ENCODE peak calls at places on chromosome 10, in four cellular contexts. One of them, this sample, is unnamed.

GRCh38 chr10:132360766-132361447 is 28.9 kb downstream of the LRRC27 start:
- DNase-seq in IMR-90: no peak
- DNase-seq in H1: peak
- DNase-seq in A549: peak
- DNase-seq in this sample: no peak

GRCh38 chr10:23373156-23373555 is 28.6 kb upstream of the C10orf67 start:
- DNase-seq in IMR-90: no peak
- DNase-seq in H1: no peak
- DNase-seq in A549: no peak
- DNase-seq in this sample: no peak

GRCh38 chr10:18545626-18546025 is 105.8 kb downstream of the NSUN6 start:
- DNase-seq in A549: no peak
- DNase-seq in IMR-90: peak
- DNase-seq in H1: no peak
- DNase-seq in this sample: no peak

GRCh38 chr10:124681626-124682552 is 62.3 kb downstream of the FAM53B start:
- DNase-seq in A549: no peak
- DNase-seq in IMR-90: no peak
- DNase-seq in H1: no peak
- DNase-seq in this sample: no peak

GRCh38 chr10:100745882-100746412 is 565 bp downstream of the PAX2 start:
- DNase-seq in H1: peak
- DNase-seq in A549: no peak
- DNase-seq in IMR-90: no peak
- DNase-seq in this sample: no peak

GRCh38 chr10:14483417-14483816 is 152.7 kb upstream of the FRMD4A start:
- DNase-seq in A549: no peak
- DNase-seq in IMR-90: no peak
- DNase-seq in H1: no peak
- DNase-seq in this sample: peak

GRCh38 chr10:44924261-44925040 is 13.3 kb downstream of the TMEM72 start:
- DNase-seq in A549: no peak
- DNase-seq in IMR-90: no peak
- DNase-seq in H1: no peak
- DNase-seq in this sample: peak

GRCh38 chr10:122078965-122079401 is 90.0 kb downstream of the TACC2 start:
- DNase-seq in H1: no peak
- DNase-seq in IMR-90: no peak
- DNase-seq in A549: no peak
- DNase-seq in this sample: no peak

GRCh38 chr10:51459476-51459875 is 239.9 kb downstream of the CSTF2T start:
- DNase-seq in IMR-90: no peak
- DNase-seq in A549: no peak
- DNase-seq in H1: no peak
- DNase-seq in this sample: no peak

GRCh38 chr10:60172363-60172990 is 217.2 kb downstream of the ANK3 start:
- DNase-seq in A549: no peak
- DNase-seq in IMR-90: no peak
- DNase-seq in H1: no peak
- DNase-seq in this sample: no peak

GRCh38 chr10:103659674-103660363 is 166.3 kb downstream of the NEURL1 start:
- DNase-seq in H1: no peak
- DNase-seq in IMR-90: peak
- DNase-seq in A549: no peak
- DNase-seq in this sample: no peak

GRCh38 chr10:98528166-98528784 is 81.5 kb upstream of the HPS1 start:
- DNase-seq in A549: no peak
- DNase-seq in IMR-90: peak
- DNase-seq in H1: no peak
- DNase-seq in this sample: no peak

GRCh38 chr10:109912335-109913282 is 10.7 kb downstream of the XPNPEP1 start:
- DNase-seq in A549: no peak
- DNase-seq in H1: no peak
- DNase-seq in IMR-90: peak
- DNase-seq in this sample: no peak

GRCh38 chr10:44752451-44753441 is 158.4 kb upstream of the TMEM72 start:
- DNase-seq in H1: no peak
- DNase-seq in A549: no peak
- DNase-seq in IMR-90: peak
- DNase-seq in this sample: no peak

GRCh38 chr10:129958686-129959543 is 5.2 kb downstream of the EBF3 start:
- DNase-seq in A549: no peak
- DNase-seq in IMR-90: no peak
- DNase-seq in H1: peak
- DNase-seq in this sample: no peak

GRCh38 chr10:110304394-110304779 is 333 bp downstream of the SMNDC1 start:
- DNase-seq in IMR-90: no peak
- DNase-seq in A549: no peak
- DNase-seq in H1: no peak
- DNase-seq in this sample: no peak

GRCh38 chr10:63115732-63116383 is 17.3 kb upstream of the NRBF2 start:
- DNase-seq in A549: no peak
- DNase-seq in IMR-90: peak
- DNase-seq in H1: no peak
- DNase-seq in this sample: peak

GRCh38 chr10:56537984-56538383 is 176.9 kb upstream of the ZWINT start:
- DNase-seq in H1: no peak
- DNase-seq in IMR-90: peak
- DNase-seq in A549: no peak
- DNase-seq in this sample: no peak

GRCh38 chr10:69391158-69391557 is 25.6 kb downstream of the TACR2 start:
- DNase-seq in IMR-90: no peak
- DNase-seq in A549: no peak
- DNase-seq in H1: no peak
- DNase-seq in this sample: no peak

GRCh38 chr10:69968830-69969229 is 83.8 kb upstream of the MACROH2A2 start:
- DNase-seq in IMR-90: peak
- DNase-seq in A549: no peak
- DNase-seq in H1: peak
- DNase-seq in this sample: no peak

GRCh38 chr10:15201589-15202300 is 33.3 kb upstream of the NMT2 start:
- DNase-seq in IMR-90: peak
- DNase-seq in A549: peak
- DNase-seq in H1: no peak
- DNase-seq in this sample: no peak

GRCh38 chr10:102120142-102120986 is at the start of gene LDB1:
- DNase-seq in A549: peak
- DNase-seq in IMR-90: peak
- DNase-seq in H1: peak
- DNase-seq in this sample: no peak

GRCh38 chr10:122407375-122408125 is 33.0 kb downstream of the PLEKHA1 start:
- DNase-seq in A549: no peak
- DNase-seq in IMR-90: no peak
- DNase-seq in H1: no peak
- DNase-seq in this sample: no peak

GRCh38 chr10:88858493-88858892 is 6.8 kb upstream of the ANKRD22 start:
- DNase-seq in H1: no peak
- DNase-seq in A549: no peak
- DNase-seq in IMR-90: peak
- DNase-seq in this sample: no peak

GRCh38 chr10:108597657-108598319 is 1325.5 kb downstream of the XPNPEP1 start:
- DNase-seq in H1: no peak
- DNase-seq in IMR-90: no peak
- DNase-seq in A549: no peak
- DNase-seq in this sample: no peak

GRCh38 chr10:130542761-130543160 is 406.6 kb downstream of the GLRX3 start:
- DNase-seq in H1: no peak
- DNase-seq in IMR-90: no peak
- DNase-seq in A549: no peak
- DNase-seq in this sample: no peak

GRCh38 chr10:92149261-92149660 is 141.6 kb downstream of the CPEB3 start:
- DNase-seq in IMR-90: no peak
- DNase-seq in A549: no peak
- DNase-seq in H1: no peak
- DNase-seq in this sample: no peak

GRCh38 chr10:76717141-76717540 is 920.5 kb downstream of the KCNMA1 start:
- DNase-seq in H1: no peak
- DNase-seq in A549: no peak
- DNase-seq in IMR-90: peak
- DNase-seq in this sample: no peak

GRCh38 chr10:48476279-48476982 is 128.4 kb downstream of the ARHGAP22 start:
- DNase-seq in H1: peak
- DNase-seq in A549: no peak
- DNase-seq in IMR-90: no peak
- DNase-seq in this sample: no peak
- H3K4me3 ChIP-seq in H1: no peak
- H3K4me3 ChIP-seq in A549: no peak
- H3K4me3 ChIP-seq in IMR-90: no peak
- H3K4me3 ChIP-seq in this sample: no peak

GRCh38 chr10:134205-134742 is 981 bp upstream of the ZMYND11 start:
- DNase-seq in IMR-90: peak
- DNase-seq in A549: no peak
- DNase-seq in H1: no peak
- DNase-seq in this sample: no peak

GRCh38 chr10:136465-136762 is 1.2 kb downstream of the ZMYND11 start:
- DNase-seq in IMR-90: no peak
- DNase-seq in A549: no peak
- DNase-seq in H1: no peak
- DNase-seq in this sample: no peak

GRCh38 chr10:134743-135600 is at the start of gene ZMYND11:
- DNase-seq in H1: peak
- DNase-seq in IMR-90: peak
- DNase-seq in A549: no peak
- DNase-seq in this sample: no peak

GRCh38 chr10:137031-137430 is 1.8 kb downstream of the ZMYND11 start:
- DNase-seq in IMR-90: peak
- DNase-seq in A549: peak
- DNase-seq in H1: peak
- DNase-seq in this sample: no peak

GRCh38 chr10:135601-136464 is 578 bp downstream of the ZMYND11 start:
- DNase-seq in A549: peak
- DNase-seq in IMR-90: peak
- DNase-seq in H1: peak
- DNase-seq in this sample: no peak
- TF ChIP-seq POLR2A in A549: no peak
- TF ChIP-seq POLR2A in IMR-90: peak
- TF ChIP-seq POLR2A in H1: peak
- TF ChIP-seq POLR2A in this sample: no peak

GRCh38 chr10:97365761-97366351 is 31.3 kb upstream of the FRAT2 start:
- DNase-seq in IMR-90: no peak
- DNase-seq in A549: no peak
- DNase-seq in H1: no peak
- DNase-seq in this sample: no peak

GRCh38 chr10:97361050-97361901 is 26.7 kb upstream of the FRAT2 start:
- DNase-seq in H1: no peak
- DNase-seq in IMR-90: peak
- DNase-seq in A549: no peak
- DNase-seq in this sample: no peak

GRCh38 chr10:97362310-97363033 is 27.9 kb upstream of the FRAT2 start:
- DNase-seq in IMR-90: no peak
- DNase-seq in A549: no peak
- DNase-seq in H1: no peak
- DNase-seq in this sample: no peak

GRCh38 chr10:97366572-97366971 is 32.0 kb upstream of the FRAT2 start:
- DNase-seq in IMR-90: no peak
- DNase-seq in H1: no peak
- DNase-seq in A549: no peak
- DNase-seq in this sample: no peak

GRCh38 chr10:97363071-97363470 is 28.5 kb upstream of the FRAT2 start:
- DNase-seq in H1: no peak
- DNase-seq in IMR-90: no peak
- DNase-seq in A549: no peak
- DNase-seq in this sample: no peak
- H3K4me3 ChIP-seq in H1: no peak
- H3K4me3 ChIP-seq in IMR-90: no peak
- H3K4me3 ChIP-seq in A549: no peak
- H3K4me3 ChIP-seq in this sample: no peak

DNA sequence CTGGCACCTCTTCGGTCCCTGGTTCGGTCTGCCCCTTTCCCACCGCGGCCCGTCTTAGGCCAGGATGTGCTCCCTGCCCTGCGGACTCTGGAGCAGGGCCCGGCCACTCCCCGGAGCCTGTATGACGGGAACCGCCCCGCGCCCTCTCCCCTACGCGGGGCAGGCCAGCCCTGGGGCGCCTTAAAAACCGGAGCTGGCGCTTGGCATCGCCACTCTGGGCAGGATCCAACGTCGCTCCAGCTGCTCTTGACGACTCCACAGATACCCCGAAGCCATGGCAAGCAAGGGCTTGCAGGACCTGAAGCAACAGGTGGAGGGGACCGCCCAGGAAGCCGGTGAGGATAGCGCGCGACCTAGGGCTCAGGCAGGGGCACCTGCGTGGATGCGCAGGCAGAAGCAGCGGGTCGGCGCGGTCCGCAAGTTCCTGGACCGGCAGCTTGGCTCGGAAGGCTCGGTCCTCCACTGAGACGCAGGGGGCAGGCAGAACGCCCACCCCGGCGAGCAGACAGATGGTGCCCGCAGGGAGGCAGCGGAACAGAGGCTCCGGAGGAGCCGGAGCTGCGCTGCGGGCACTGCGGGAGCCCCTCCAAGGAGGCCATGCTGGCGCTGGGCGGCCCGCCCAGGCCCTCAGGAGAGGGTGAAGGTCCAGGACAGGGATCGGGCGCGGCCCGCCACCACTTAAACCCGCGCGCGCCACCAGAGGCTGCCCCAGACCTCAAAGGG is at the start of gene ADIRF:
- DNase-seq in IMR-90: no peak
- DNase-seq in A549: no peak
- DNase-seq in H1: peak
- DNase-seq in this sample: peak
- TF ChIP-seq POLR2A in IMR-90: no peak
- TF ChIP-seq POLR2A in A549: no peak
- TF ChIP-seq POLR2A in H1: no peak
- TF ChIP-seq POLR2A in this sample: no peak

DNA sequence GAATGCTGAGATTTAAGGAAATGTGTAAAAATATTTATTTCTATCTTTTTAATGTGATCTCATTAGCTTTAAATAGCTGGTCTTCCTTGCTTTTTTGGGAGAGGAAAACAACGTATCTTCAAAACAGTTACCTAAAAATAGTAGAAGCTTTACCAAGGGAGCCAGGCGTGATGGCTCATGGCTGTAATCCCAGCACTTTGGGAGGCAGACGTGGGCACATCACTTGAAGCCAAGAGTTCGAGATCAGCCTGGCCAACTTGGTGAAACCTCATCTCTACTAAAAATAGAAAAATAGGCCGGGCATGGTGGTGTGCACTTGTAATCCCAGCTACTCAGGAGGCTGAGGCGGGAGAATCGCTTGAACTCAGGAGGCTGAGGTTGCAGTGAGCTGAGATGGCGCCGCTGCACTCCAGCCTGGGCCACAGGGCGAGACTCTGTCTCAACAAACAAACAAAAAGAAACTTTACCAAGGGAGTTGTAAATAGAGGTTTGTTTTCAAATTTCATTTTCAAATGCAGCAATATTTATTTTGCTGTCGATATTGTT is 48.4 kb upstream of the ITGB1 start:
- DNase-seq in H1: no peak
- DNase-seq in IMR-90: no peak
- DNase-seq in A549: no peak
- DNase-seq in this sample: no peak
- H3K4me3 ChIP-seq in H1: no peak
- H3K4me3 ChIP-seq in IMR-90: no peak
- H3K4me3 ChIP-seq in A549: no peak
- H3K4me3 ChIP-seq in this sample: no peak

This sample was measured in vagina.